ENCODE peak calls at places on chromosomes 7 and 10, in four cellular contexts. R, D, M and N are unnamed samples.

GRCh38 chr10:61990761-61991135 is 89.2 kb downstream of the ARID5B start:
- DNase-seq in R (no peak), D (no peak), M (no peak), N (no peak)

GRCh38 chr10:113022265-113022664 is 72.2 kb downstream of the TCF7L2 start:
- DNase-seq in R (no peak), D (no peak), M (no peak), N (no peak)

GRCh38 chr10:3825244-3825643 is 40.2 kb upstream of the KLF6 start:
- DNase-seq in R (no peak), D (no peak), M (no peak), N (no peak)

GRCh38 chr10:70980687-70981086 is 92.3 kb upstream of the PCBD1 start:
- DNase-seq in R (no peak), D (no peak), M (no peak), N (no peak)

GRCh38 chr7:156652886-156653568 is 12.5 kb downstream of the RNF32 start:
- DNase-seq in R (no peak), D (no peak), M (no peak), N (no peak)

GRCh38 chr7:13989138-13989943 is at the start of gene ETV1:
- DNase-seq in R (peak), D (peak), M (peak), N (peak)

GRCh38 chr10:1464866-1465265 is 272.5 kb downstream of the ADARB2 start:
- DNase-seq in R (no peak), D (no peak), M (no peak), N (no peak)

GRCh38 chr7:47682874-47683273 is 101.0 kb upstream of the TNS3 start:
- DNase-seq in R (no peak), D (no peak), M (no peak), N (no peak)

GRCh38 chr10:19702215-19702614 is 114.0 kb upstream of the PLXDC2 start:
- DNase-seq in R (no peak), D (no peak), M (no peak), N (no peak)

GRCh38 chr10:115606081-115606480 is 512.9 kb downstream of the ATRNL1 start:
- DNase-seq in R (no peak), D (no peak), M (no peak), N (no peak)

GRCh38 chr10:80471715-80472233 is 17.7 kb downstream of the TSPAN14 start:
- DNase-seq in R (no peak), D (no peak), M (no peak), N (no peak)

GRCh38 chr7:116522247-116522646 is 2.6 kb upstream of the CAV1 start:
- DNase-seq in R (no peak), D (no peak), M (no peak), N (no peak)

GRCh38 chr7:31785081-31785480 is 98.1 kb downstream of the PPP1R17 start:
- DNase-seq in R (no peak), D (no peak), M (no peak), N (no peak)

GRCh38 chr10:30413996-30414576 is 19.9 kb upstream of the MAP3K8 start:
- DNase-seq in R (no peak), D (no peak), M (peak), N (no peak)

GRCh38 chr7:107103369-107103768 is 58.9 kb downstream of the PRKAR2B start:
- DNase-seq in R (no peak), D (no peak), M (no peak), N (no peak)

GRCh38 chr7:22488643-22489462 is 11.1 kb downstream of the STEAP1B start:
- DNase-seq in R (no peak), D (peak), M (peak), N (peak)

GRCh38 chr7:10436302-10436701 is 537.4 kb upstream of the PHF14 start:
- DNase-seq in R (no peak), D (no peak), M (no peak), N (no peak)
- H3K27ac ChIP-seq in R (no peak), D (no peak), M (no peak), N (no peak)

DNA sequence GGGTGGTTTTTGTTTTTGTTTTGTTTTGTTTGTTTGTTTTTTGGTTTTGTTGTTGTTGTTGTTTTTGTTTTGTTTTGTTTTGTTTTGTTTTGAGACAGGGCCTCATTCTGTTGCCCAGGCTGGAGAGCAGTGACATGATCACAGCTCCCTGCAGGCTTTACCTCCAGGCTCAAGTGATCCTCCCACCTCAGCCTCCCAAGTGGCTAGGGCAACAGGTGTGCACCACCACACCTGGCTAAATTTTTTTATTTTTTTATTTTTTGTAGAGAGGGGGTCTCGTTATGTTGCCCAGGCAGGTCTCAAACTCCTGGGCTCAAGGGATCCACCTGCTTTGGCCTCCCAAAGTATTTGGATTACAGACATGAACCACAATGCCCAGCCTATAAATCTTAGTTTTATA is 115.9 kb upstream of the NFE2L3 start:
- DNase-seq in R (no peak), D (no peak), M (no peak), N (no peak)
- H3K27ac ChIP-seq in R (no peak), D (no peak), M (no peak), N (no peak)

GRCh38 chr10:17882557-17882956 is 69.2 kb upstream of the SLC39A12 start:
- DNase-seq in R (no peak), D (no peak), M (no peak), N (no peak)
- H3K27ac ChIP-seq in R (peak), D (no peak), M (peak), N (no peak)

DNA sequence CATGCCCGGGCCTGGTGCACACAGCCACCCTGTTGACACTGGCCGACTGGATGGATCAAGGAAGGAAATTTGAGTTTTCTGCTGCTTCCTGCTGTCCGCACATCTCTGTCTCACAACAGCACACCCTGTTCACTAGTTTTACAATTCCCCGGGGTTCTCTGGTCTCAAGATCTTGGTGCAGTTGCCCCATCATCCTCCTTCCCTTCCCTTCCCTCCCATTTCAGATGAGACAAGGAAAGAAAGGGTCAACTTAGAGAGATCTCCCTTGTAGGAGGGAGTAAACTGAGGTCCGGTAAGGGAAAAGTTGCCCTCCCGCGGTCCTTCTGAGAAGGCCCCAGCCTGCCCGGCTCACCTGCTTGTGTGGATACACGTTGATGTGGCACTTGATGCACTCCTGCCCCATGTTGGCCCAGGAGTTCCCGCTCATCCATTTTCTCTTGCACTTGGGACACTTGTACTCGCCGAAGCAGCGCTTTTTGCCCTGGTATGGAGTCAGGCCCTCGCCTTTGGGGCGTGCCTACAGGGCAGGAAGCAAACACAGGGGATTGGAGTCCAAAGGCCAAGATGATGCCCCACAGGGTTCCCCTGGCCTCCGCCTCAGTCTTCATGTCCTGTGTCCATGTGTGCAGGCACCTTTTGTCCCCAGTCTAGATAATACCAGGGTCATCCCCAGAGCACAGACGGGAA is 46.8 kb downstream of the PPIF start:
- DNase-seq in R (no peak), D (peak), M (no peak), N (no peak)
- H3K27ac ChIP-seq in R (no peak), D (peak), M (peak), N (peak)

GRCh38 chr7:75619636-75620035 is 119.1 kb downstream of the HIP1 start:
- DNase-seq in R (no peak), D (no peak), M (no peak), N (no peak)
- H3K27ac ChIP-seq in R (no peak), D (no peak), M (no peak), N (no peak)